ENCODE peak calls at places on chromosome 14, in seven cellular contexts. L, O, B, A, R, J and G are unnamed samples. For H3K4me1, the result is how much of the 10 kb centered on the place peaks cover.

GRCh38 chr14:54493293-54493692 is 4.5 kb upstream of the GMFB start:
- DNase-seq in L (no peak), O (no peak), B (no peak), A (no peak), R (peak), J (peak), G (no peak)

GRCh38 chr14:93788307-93788556 is at the start of gene PRIMA1:
- DNase-seq in L (peak), O (no peak), B (no peak), A (no peak), R (no peak), J (no peak), G (no peak)

GRCh38 chr14:102323102-102323501 is 3.6 kb downstream of the ZNF839 start:
- DNase-seq in L (peak), O (peak), B (no peak), A (no peak), R (peak), J (peak), G (peak)

GRCh38 chr14:103594265-103594664 is 31.5 kb downstream of the COA8 start:
- DNase-seq in L (no peak), O (peak), B (no peak), A (no peak), R (no peak), J (peak), G (no peak)

GRCh38 chr14:101442451-101442850 is 118.8 kb upstream of the DIO3 start:
- DNase-seq in L (no peak), O (no peak), B (peak), A (no peak), R (no peak), J (no peak), G (no peak)

GRCh38 chr14:78399316-78399889 is 229.2 kb downstream of the NRXN3 start:
- DNase-seq in L (no peak), O (no peak), B (no peak), A (peak), R (no peak), J (peak), G (no peak)

GRCh38 chr14:69366761-69367160 is 31.3 kb downstream of the ERH start:
- DNase-seq in L (no peak), O (no peak), B (no peak), A (no peak), R (no peak), J (no peak), G (no peak)

GRCh38 chr14:54902143-54902520 is 494 bp downstream of the GCH1 start:
- DNase-seq in L (peak), O (peak), B (peak), A (peak), R (peak), J (peak), G (peak)

GRCh38 chr14:47720281-47720680 is 44.9 kb upstream of the MDGA2 start:
- DNase-seq in L (no peak), O (no peak), B (no peak), A (no peak), R (no peak), J (no peak), G (no peak)
- H3K4me3 ChIP-seq in L (no peak), O (no peak), B (no peak), A (no peak), R (no peak), J (no peak), G (no peak)

GRCh38 chr14:56282179-56282578 is 164.0 kb downstream of the PELI2 start:
- DNase-seq in L (no peak), O (no peak), B (no peak), A (no peak), R (no peak), J (no peak), G (no peak)

GRCh38 chr14:56278383-56278782 is 160.2 kb downstream of the PELI2 start:
- DNase-seq in L (no peak), O (no peak), B (no peak), A (no peak), R (no peak), J (no peak), G (no peak)

GRCh38 chr14:56284641-56285040 is 166.4 kb downstream of the PELI2 start:
- DNase-seq in L (no peak), O (no peak), B (no peak), A (no peak), R (no peak), J (no peak), G (no peak)

GRCh38 chr14:56280843-56281242 is 162.6 kb downstream of the PELI2 start:
- DNase-seq in L (no peak), O (no peak), B (no peak), A (no peak), R (no peak), J (no peak), G (no peak)
- TF ChIP-seq CTCF in L (no peak), O (no peak), B (no peak), A (no peak), R (no peak), J (no peak), G (no peak)

GRCh38 chr14:45246151-45246550 is 6.9 kb downstream of the MIS18BP1 start:
- DNase-seq in L (no peak), O (no peak), B (no peak), A (no peak), R (no peak), J (no peak), G (no peak)

GRCh38 chr14:45249847-45250575 is 3.0 kb downstream of the MIS18BP1 start:
- DNase-seq in L (no peak), O (peak), B (no peak), A (no peak), R (no peak), J (no peak), G (no peak)

GRCh38 chr14:45251912-45252311 is 1.1 kb downstream of the MIS18BP1 start:
- DNase-seq in L (no peak), O (no peak), B (no peak), A (no peak), R (peak), J (peak), G (no peak)

GRCh38 chr14:45247427-45247826 is 5.6 kb downstream of the MIS18BP1 start:
- DNase-seq in L (no peak), O (no peak), B (no peak), A (no peak), R (peak), J (no peak), G (no peak)

GRCh38 chr14:45246633-45247173 is 6.3 kb downstream of the MIS18BP1 start:
- DNase-seq in L (no peak), O (no peak), B (no peak), A (no peak), R (no peak), J (no peak), G (no peak)
- H3K4me1 ChIP-seq in L (under half), O (under half), B (under half), A (under half), R (under half), J (under half), G (under half)

GRCh38 chr14:89167705-89168104 is 249.3 kb downstream of the FOXN3 start:
- DNase-seq in L (no peak), O (no peak), B (no peak), A (no peak), R (no peak), J (no peak), G (no peak)

GRCh38 chr14:89164168-89165074 is 252.6 kb downstream of the FOXN3 start:
- DNase-seq in L (no peak), O (no peak), B (no peak), A (no peak), R (no peak), J (no peak), G (no peak)

GRCh38 chr14:89166650-89167049 is 250.4 kb downstream of the FOXN3 start:
- DNase-seq in L (no peak), O (no peak), B (no peak), A (no peak), R (no peak), J (no peak), G (no peak)

GRCh38 chr14:89165189-89165809 is 251.7 kb downstream of the FOXN3 start:
- DNase-seq in L (no peak), O (no peak), B (no peak), A (no peak), R (no peak), J (no peak), G (no peak)

DNA sequence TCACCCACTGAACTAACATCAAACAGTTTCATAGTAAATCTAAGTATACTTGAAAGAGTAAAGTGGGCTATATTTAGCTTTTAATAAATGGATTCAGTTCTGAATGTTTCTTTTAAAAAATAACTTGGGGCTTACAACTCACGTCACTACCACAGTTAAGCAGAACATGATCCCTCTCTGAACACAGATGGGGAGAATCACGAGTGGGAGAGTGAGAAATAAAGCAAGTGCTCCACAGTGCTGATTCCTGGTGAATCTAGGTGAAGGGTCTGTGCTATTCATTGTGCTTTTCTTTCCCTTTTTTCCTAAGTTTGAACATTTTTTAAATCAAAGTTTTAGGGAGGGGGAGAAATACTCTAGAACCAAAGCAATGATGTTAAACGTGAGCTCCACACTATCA is 251.2 kb downstream of the FOXN3 start:
- DNase-seq in L (no peak), O (no peak), B (no peak), A (no peak), R (no peak), J (no peak), G (no peak)
- H3K4me3 ChIP-seq in L (peak), O (no peak), B (no peak), A (no peak), R (no peak), J (no peak), G (peak)

GRCh38 chr14:106318700-106319099 is 792.3 kb downstream of the TMEM121 start:
- DNase-seq in L (no peak), O (no peak), B (peak), A (no peak), R (no peak), J (no peak), G (no peak)
- TF ChIP-seq CTCF in L (no peak), O (no peak), B (peak), A (no peak), R (no peak), J (no peak), G (no peak)

GRCh38 chr14:60753264-60754126 is 18.9 kb downstream of the MNAT1 start:
- DNase-seq in L (no peak), O (no peak), B (peak), A (no peak), R (no peak), J (no peak), G (no peak)
- H3K4me1 ChIP-seq in L (under half), O (under half), B (under half), A (under half), R (under half), J (under half), G (under half)

DNA sequence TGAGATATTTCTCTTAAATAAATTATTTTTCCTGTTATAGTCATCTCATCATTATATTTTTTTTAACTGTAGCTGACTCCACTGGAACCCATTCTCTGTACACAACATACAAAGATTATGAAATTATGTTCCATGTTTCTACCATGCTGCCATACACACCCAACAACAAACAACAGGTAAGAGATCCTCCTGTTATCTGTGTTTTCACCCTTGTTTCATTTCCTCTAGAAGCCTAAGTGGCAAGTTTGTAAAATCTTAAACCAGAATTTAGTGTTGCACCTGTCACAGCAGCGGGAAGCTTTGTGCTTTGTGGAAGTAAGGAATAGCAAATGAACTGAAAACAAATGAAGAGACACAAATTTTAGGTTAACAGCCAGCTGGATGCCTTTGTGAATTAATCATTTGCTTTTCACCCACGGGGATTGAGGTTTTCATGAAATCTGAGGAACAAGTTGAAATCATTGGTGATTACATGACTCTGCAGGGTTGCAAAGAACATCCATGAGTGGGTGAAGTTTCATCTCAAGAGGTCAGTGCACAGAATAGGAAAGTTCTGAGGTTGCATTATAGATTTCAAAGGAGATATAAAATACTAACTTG is 273.9 kb upstream of the RGS6 start:
- DNase-seq in L (no peak), O (peak), B (no peak), A (no peak), R (no peak), J (no peak), G (no peak)
- H3K4me3 ChIP-seq in L (no peak), O (no peak), B (no peak), A (no peak), R (no peak), J (no peak), G (no peak)

GRCh38 chr14:105011312-105011990 is 9.4 kb downstream of the CDCA4 start:
- DNase-seq in L (no peak), O (no peak), B (no peak), A (no peak), R (no peak), J (no peak), G (no peak)
- TF ChIP-seq CTCF in L (no peak), O (no peak), B (no peak), A (no peak), R (no peak), J (no peak), G (no peak)

GRCh38 chr14:106506901-106507305 is 980.5 kb downstream of the TMEM121 start:
- DNase-seq in L (no peak), O (no peak), B (peak), A (no peak), R (no peak), J (no peak), G (no peak)

GRCh38 chr14:106509176-106509575 is 982.8 kb downstream of the TMEM121 start:
- DNase-seq in L (no peak), O (no peak), B (no peak), A (no peak), R (no peak), J (no peak), G (no peak)

GRCh38 chr14:106509795-106510194 is 983.4 kb downstream of the TMEM121 start:
- DNase-seq in L (no peak), O (no peak), B (no peak), A (no peak), R (no peak), J (no peak), G (no peak)

GRCh38 chr14:106507354-106507753 is 981.0 kb downstream of the TMEM121 start:
- DNase-seq in L (no peak), O (no peak), B (no peak), A (no peak), R (no peak), J (no peak), G (no peak)

GRCh38 chr14:106508216-106508615 is 981.8 kb downstream of the TMEM121 start:
- DNase-seq in L (no peak), O (no peak), B (no peak), A (no peak), R (no peak), J (no peak), G (no peak)
- H3K4me1 ChIP-seq in L (under half), O (under half), B (half or more), A (under half), R (under half), J (under half), G (under half)